ENCODE peak calls at places on chromosomes 11 and 22, in ten cellular contexts. E is stimulated activated CD8-positive, alpha-beta memory T cell treated with anti-CD3 and anti-CD28 coated beads, Interleukin-7, amount 100 ng/mL, for 1 hour; D is astrocyte of the hippocampus; B is cardiac septum; C is T follicular helper cell; F is posterior cingulate gyrus; G is activated naive CD4-positive, alpha-beta T cell; W is NCI-H2081; H is activated T-cell treated with anti-CD3 and anti-CD28 coated beads, Interleukin-2, amount 50 U/mL, for 72 hours; Z is esophagus squamous epithelium. P is an unnamed sample.

GRCh38 chr11:86245369-86246292 is 1.1 kb downstream of the EED start:
- DNase-seq in E (no peak), D (peak; percentile 24), B (no peak), C (no peak), F (no peak), G (no peak), W (peak; percentile 38), H (peak; percentile 43), Z (no peak), P (no peak)

GRCh38 chr11:133064152-133064877 is 468.0 kb downstream of the OPCML start:
- DNase-seq in E (no peak), D (peak; percentile 96), B (no peak), C (no peak), F (peak; percentile 79), G (no peak), W (peak; percentile 68), H (peak; percentile 13), Z (no peak), P (peak; percentile 29)

GRCh38 chr11:36249271-36249670 is 40.0 kb downstream of the COMMD9 start:
- DNase-seq in E (no peak), D (peak; percentile 71), B (no peak), C (no peak), F (no peak), G (no peak), W (no peak), H (no peak), Z (no peak), P (no peak)

GRCh38 chr22:43418079-43418825 is 6.4 kb downstream of the MPPED1 start:
- DNase-seq in E (no peak), D (no peak), B (no peak), C (no peak), F (no peak), G (no peak), W (no peak), H (no peak), Z (no peak), P (no peak)

GRCh38 chr11:66012371-66012945 is 650 bp downstream of the CST6 start:
- DNase-seq in E (no peak), D (no peak), B (no peak), C (no peak), F (no peak), G (no peak), W (no peak), H (no peak), Z (no peak), P (no peak)

GRCh38 chr11:123235117-123235686 is 40.2 kb upstream of the CLMP start:
- DNase-seq in E (peak; percentile 10), D (no peak), B (no peak), C (peak; percentile 14), F (no peak), G (peak; percentile 28), W (no peak), H (peak; percentile 46), Z (no peak), P (no peak)

GRCh38 chr11:34173050-34173449 is 67.6 kb downstream of the NAT10 start:
- DNase-seq in E (no peak), D (no peak), B (no peak), C (no peak), F (no peak), G (no peak), W (no peak), H (no peak), Z (no peak), P (no peak)

GRCh38 chr11:26626346-26626745 is 54.3 kb upstream of the MUC15 start:
- DNase-seq in E (no peak), D (no peak), B (no peak), C (no peak), F (no peak), G (no peak), W (no peak), H (no peak), Z (no peak), P (no peak)

GRCh38 chr11:131980878-131981668 is 610.7 kb downstream of the NTM start:
- DNase-seq in E (no peak), D (peak; percentile 35), B (no peak), C (no peak), F (no peak), G (no peak), W (peak; percentile 5), H (no peak), Z (no peak), P (no peak)

GRCh38 chr11:63866211-63866610 is 27.3 kb downstream of the MARK2 start:
- DNase-seq in E (peak; percentile 24), D (peak; percentile 80), B (no peak), C (peak; percentile 59), F (no peak), G (peak; percentile 60), W (no peak), H (peak; percentile 86), Z (no peak), P (no peak)

GRCh38 chr11:42407379-42407778 is 904.4 kb upstream of the API5 start:
- DNase-seq in E (no peak), D (peak; percentile 10), B (no peak), C (no peak), F (peak; percentile 57), G (no peak), W (peak; percentile 47), H (no peak), Z (no peak), P (no peak)

GRCh38 chr11:14971865-14972580 is at the start of gene CALCA:
- DNase-seq in E (no peak), D (peak; percentile 16), B (no peak), C (no peak), F (no peak), G (no peak), W (no peak), H (no peak), Z (no peak), P (no peak)

GRCh38 chr11:58493676-58494075 is 14.2 kb downstream of the OR5B21 start:
- DNase-seq in E (no peak), D (no peak), B (no peak), C (no peak), F (no peak), G (no peak), W (no peak), H (no peak), Z (no peak), P (no peak)

GRCh38 chr22:31326877-31327276 is 19.3 kb downstream of the PATZ1 start:
- DNase-seq in E (no peak), D (no peak), B (no peak), C (no peak), F (no peak), G (no peak), W (no peak), H (no peak), Z (no peak), P (no peak)

GRCh38 chr11:113587318-113587739 is 112.1 kb upstream of the DRD2 start:
- DNase-seq in E (no peak), D (peak; percentile 7), B (no peak), C (no peak), F (no peak), G (no peak), W (no peak), H (peak; percentile 80), Z (no peak), P (no peak)

GRCh38 chr22:36552300-36552699 is 23.3 kb upstream of the EIF3D start:
- DNase-seq in E (no peak), D (no peak), B (no peak), C (no peak), F (no peak), G (no peak), W (no peak), H (no peak), Z (no peak), P (no peak)

GRCh38 chr11:119369035-119369925 is 12.2 kb downstream of the USP2 start:
- DNase-seq in E (no peak), D (no peak), B (peak; percentile 60), C (no peak), F (no peak), G (no peak), W (no peak), H (no peak), Z (no peak), P (no peak)

GRCh38 chr11:35549787-35550186 is 24.4 kb upstream of the PAMR1 start:
- DNase-seq in E (no peak), D (peak; percentile 95), B (no peak), C (no peak), F (no peak), G (no peak), W (no peak), H (no peak), Z (no peak), P (no peak)

GRCh38 chr22:24066872-24067271 is 55.8 kb downstream of the CABIN1 start:
- DNase-seq in E (no peak), D (no peak), B (peak; percentile 57), C (no peak), F (no peak), G (no peak), W (no peak), H (no peak), Z (no peak), P (no peak)

GRCh38 chr22:30114356-30114755 is 34.1 kb downstream of the HORMAD2 start:
- DNase-seq in E (no peak), D (no peak), B (no peak), C (no peak), F (no peak), G (no peak), W (no peak), H (no peak), Z (no peak), P (no peak)

GRCh38 chr11:74116719-74117118 is 54.1 kb downstream of the C2CD3 start:
- DNase-seq in E (no peak), D (no peak), B (no peak), C (no peak), F (no peak), G (no peak), W (no peak), H (no peak), Z (no peak), P (no peak)